ENCODE peak calls at places on chromosomes 11 and 22, in five cellular contexts. X is Panc1; F is MM.1S; V is CD8-positive, alpha-beta memory T cell; K is BE2C. I is an unnamed sample.

GRCh38 chr11:44814881-44815592 is 88.3 kb downstream of the TSPAN18 start:
- DNase-seq in X (no peak), V (no peak), K (no peak), F (no peak), I (no peak)

GRCh38 chr22:33853200-33854097 is 66.8 kb downstream of the LARGE1 start:
- DNase-seq in V (no peak), X (no peak), K (no peak), F (peak; percentile 85), I (peak; percentile 2)

GRCh38 chr11:28793282-28793738 is 685.1 kb downstream of the METTL15 start:
- DNase-seq in K (no peak), X (no peak), F (no peak), V (no peak), I (no peak)

GRCh38 chr11:6695377-6695776 is 12.2 kb upstream of the MRPL17 start:
- DNase-seq in F (no peak), K (no peak), V (no peak), X (no peak), I (no peak)

GRCh38 chr11:120566176-120566575 is 54.6 kb downstream of the GRIK4 start:
- DNase-seq in K (no peak), F (no peak), X (no peak), V (no peak), I (no peak)

GRCh38 chr11:44652901-44653644 is 73.7 kb upstream of the TSPAN18 start:
- DNase-seq in K (no peak), X (no peak), F (no peak), V (no peak), I (no peak)

GRCh38 chr11:130371004-130371590 is 56.4 kb upstream of the ZBTB44 start:
- DNase-seq in F (no peak), K (no peak), V (peak; percentile 5), X (no peak), I (no peak)

GRCh38 chr11:57269580-57270021 is 32.6 kb upstream of the APLNR start:
- DNase-seq in F (no peak), K (no peak), V (no peak), X (no peak), I (no peak)

GRCh38 chr22:20188567-20188877 is 37.7 kb upstream of the CCDC188 start:
- DNase-seq in X (no peak), K (no peak), F (no peak), V (no peak), I (no peak)

GRCh38 chr11:29018631-29019030 is 910.4 kb downstream of the METTL15 start:
- DNase-seq in X (peak; percentile 48), K (no peak), V (no peak), F (no peak), I (no peak)

GRCh38 chr11:97772696-97773095 is 1248.1 kb upstream of the CNTN5 start:
- DNase-seq in F (no peak), K (no peak), V (no peak), X (no peak), I (no peak)

GRCh38 chr11:71193431-71193830 is 58.9 kb downstream of the SHANK2 start:
- DNase-seq in F (no peak), V (no peak), X (no peak), K (no peak), I (no peak)

GRCh38 chr22:41682033-41682807 is 6.4 kb downstream of the SNU13 start:
- DNase-seq in X (no peak), V (peak; percentile 80), K (peak; percentile 85), F (peak; percentile 73), I (peak; percentile 86)

GRCh38 chr22:24996420-24996952 is 44.0 kb downstream of the KIAA1671 start:
- DNase-seq in V (no peak), K (peak; percentile 91), F (no peak), X (no peak), I (no peak)

GRCh38 chr11:103594283-103594682 is 442.2 kb upstream of the DDI1 start:
- DNase-seq in X (no peak), K (no peak), F (no peak), V (no peak), I (no peak)

GRCh38 chr11:5380740-5381342 is 2.8 kb upstream of the OR51M1 start:
- DNase-seq in F (peak; percentile 60), V (no peak), X (peak; percentile 45), K (peak; percentile 30), I (no peak)

GRCh38 chr11:63769044-63769718 is 606 bp upstream of the ZFTA start:
- DNase-seq in K (peak; percentile 19), X (no peak), F (peak; percentile 47), V (peak; percentile 21), I (peak; percentile 44)

GRCh38 chr11:80505771-80506170 is 1064.9 kb upstream of the TENM4 start:
- DNase-seq in X (no peak), K (no peak), V (no peak), F (no peak), I (no peak)

GRCh38 chr11:8808226-8808585 is 102.8 kb upstream of the AKIP1 start:
- DNase-seq in X (no peak), K (no peak), F (no peak), V (no peak), I (no peak)

GRCh38 chr11:109939176-109939810 is 153.9 kb upstream of the ZC3H12C start:
- DNase-seq in K (peak; percentile 37), X (peak; percentile 67), V (no peak), F (peak; percentile 49), I (no peak)

GRCh38 chr22:35460678-35461077 is 60.7 kb downstream of the MCM5 start:
- DNase-seq in F (no peak), K (no peak), V (no peak), X (no peak), I (no peak)

GRCh38 chr11:127182586-127183203 is 182.1 kb upstream of the KIRREL3 start:
- DNase-seq in F (no peak), V (no peak), X (no peak), K (peak; percentile 80), I (no peak)

GRCh38 chr11:96217206-96217605 is 125.8 kb downstream of the MAML2 start:
- DNase-seq in F (no peak), X (no peak), K (no peak), V (no peak), I (no peak)

GRCh38 chr11:128047026-128047425 is 540.3 kb downstream of the ETS1 start:
- DNase-seq in X (no peak), K (no peak), F (no peak), V (no peak), I (no peak)

GRCh38 chr11:95330332-95330731 is 99.3 kb upstream of the SESN3 start:
- DNase-seq in F (no peak), K (no peak), X (no peak), V (no peak), I (no peak)

GRCh38 chr22:27377901-27378300 is 423.7 kb downstream of the MN1 start:
- DNase-seq in K (peak; percentile 20), F (no peak), V (no peak), X (no peak), I (no peak)

GRCh38 chr22:31933406-31933805 is 10.9 kb upstream of the YWHAH start:
- DNase-seq in F (no peak), V (no peak), X (no peak), K (no peak), I (no peak)

GRCh38 chr11:88281317-88281712 is 56.2 kb downstream of the CTSC start:
- DNase-seq in V (no peak), X (no peak), K (no peak), F (no peak), I (no peak)

GRCh38 chr11:67033661-67034166 is 10.8 kb downstream of the SYT12 start:
- DNase-seq in X (no peak), V (no peak), K (no peak), F (no peak), I (no peak)

GRCh38 chr22:50059185-50059880 is 1.2 kb upstream of the TTLL8 start:
- DNase-seq in K (peak; percentile 47), V (no peak), F (peak; percentile 75), X (no peak), I (no peak)
- H3K4me3 ChIP-seq in K (no peak overlapping the region), V (no peak overlapping the region), F (peak overlapping the region; percentile 12), X (no peak overlapping the region), I (no peak overlapping the region)

GRCh38 chr11:35688023-35688422 is 25.4 kb downstream of the TRIM44 start:
- DNase-seq in F (no peak), V (no peak), K (no peak), X (no peak), I (no peak)

GRCh38 chr11:35681181-35681767 is 18.7 kb downstream of the TRIM44 start:
- DNase-seq in F (no peak), V (no peak), K (no peak), X (no peak), I (no peak)

GRCh38 chr11:35682230-35683195 is 19.9 kb downstream of the TRIM44 start:
- DNase-seq in V (no peak), X (no peak), K (no peak), F (no peak), I (no peak)

GRCh38 chr11:35680506-35680905 is 17.9 kb downstream of the TRIM44 start:
- DNase-seq in K (no peak), F (no peak), X (no peak), V (no peak), I (no peak)

DNA sequence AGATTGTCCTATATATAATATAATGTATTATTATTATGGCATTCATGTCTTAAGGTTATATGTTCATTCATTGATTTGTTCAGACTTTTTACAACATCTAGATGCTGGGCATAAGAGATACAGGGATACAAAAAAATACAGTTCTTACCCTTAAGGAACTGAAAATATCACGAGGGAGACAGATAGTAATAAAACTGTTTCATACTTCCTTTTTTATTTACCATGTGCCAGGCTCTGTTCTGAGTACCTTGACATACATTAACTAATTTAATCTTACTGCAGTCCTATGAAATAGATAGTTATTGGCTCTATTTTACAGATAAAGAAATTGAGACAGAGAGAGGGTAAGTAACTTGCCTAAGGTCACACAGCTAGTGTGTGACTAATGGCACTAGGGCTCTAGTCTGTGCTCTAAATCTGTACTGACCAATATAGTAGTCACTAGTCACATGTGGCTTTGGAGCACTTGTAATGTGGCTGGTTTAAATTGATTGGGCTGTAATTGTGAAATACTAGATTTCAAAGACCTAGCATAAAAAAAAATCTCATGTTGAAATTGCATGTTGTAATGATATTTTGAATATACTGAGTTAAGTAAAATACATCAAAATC is 21.3 kb downstream of the TRIM44 start:
- DNase-seq in F (no peak), K (no peak), X (no peak), V (no peak), I (no peak)
- H3K4me1 ChIP-seq in F (peaks cover 14% of the 10 kb centered on the region), K (no peaks in the 10 kb centered on the region), X (no peaks in the 10 kb centered on the region), V (peaks cover 7% of the 10 kb centered on the region), I (peaks cover 6% of the 10 kb centered on the region)

DNA sequence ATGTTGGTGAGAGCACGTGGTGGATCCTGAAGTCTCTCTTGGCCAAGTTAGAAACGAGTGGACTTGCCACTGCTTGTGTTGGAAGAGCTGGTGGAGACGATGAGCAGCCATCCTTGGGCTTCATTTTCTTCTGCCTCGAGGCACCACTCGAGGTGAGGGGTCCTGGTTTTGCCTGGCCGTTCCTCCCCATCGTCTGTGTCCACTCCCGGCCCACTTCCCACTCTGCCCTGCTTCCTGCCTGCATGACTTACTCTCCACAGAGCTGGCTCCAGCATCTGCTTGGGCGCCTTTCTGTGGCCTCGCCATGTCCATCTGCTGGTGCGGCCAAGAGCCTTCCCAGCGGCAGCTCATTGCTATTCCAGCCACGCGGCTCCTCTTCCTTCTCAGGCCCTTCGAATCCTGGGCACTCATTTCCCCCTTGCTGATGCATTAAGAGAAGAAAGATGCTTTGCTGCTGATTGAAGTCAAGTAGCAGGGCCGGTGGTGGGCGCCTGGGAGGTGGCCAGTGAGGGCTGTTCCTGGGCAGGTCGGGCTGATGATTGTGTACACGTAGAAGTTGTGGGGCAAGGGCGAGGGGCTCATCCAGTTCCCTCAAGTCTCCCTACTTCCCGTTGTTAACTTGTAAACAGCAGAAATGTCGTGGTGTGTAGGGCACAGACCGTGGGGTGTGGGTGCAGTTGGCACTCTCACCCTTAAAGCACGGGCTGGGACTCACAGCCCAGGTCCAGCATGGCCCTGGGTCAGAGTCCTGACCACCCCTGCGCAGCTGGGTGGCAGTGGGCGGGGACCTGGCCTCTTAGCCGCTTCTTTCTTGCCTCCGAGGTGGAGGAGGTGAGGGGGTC is 292.0 kb downstream of the TBC1D22A start:
- DNase-seq in X (no peak), F (no peak), V (no peak), K (no peak), I (no peak)
- H3K9me3 ChIP-seq in X (no peaks in the 10 kb centered on the region), F (no peaks in the 10 kb centered on the region), V (no peaks in the 10 kb centered on the region), K (no peaks in the 10 kb centered on the region), I (no peaks in the 10 kb centered on the region)

GRCh38 chr11:1336836-1337646 is 27.6 kb upstream of the TOLLIP start:
- DNase-seq in X (no peak), F (no peak), K (no peak), V (peak; percentile 55), I (peak; percentile 69)
- H3K4me3 ChIP-seq in X (no peak overlapping the region), F (no peak overlapping the region), K (no peak overlapping the region), V (no peak overlapping the region), I (no peak overlapping the region)

I was measured in CD4-positive, alpha-beta memory T cell.